ENCODE peak calls at places on chromosomes 7 and 10, in seven cellular contexts. N is pancreas, W is BE2C, J is neural progenitor cell, G is lower lobe of right lung, M is cardiac muscle cell, Q is AG04450. F is an unnamed sample. For H3K27me3, the result is how much of the 10 kb centered on the place peaks cover.

GRCh38 chr7:39621261-39621660 is 2.1 kb upstream of the RALA start:
- DNase-seq in W (no peak), Q (peak), G (no peak), J (no peak), N (no peak), M (no peak), F (peak)

GRCh38 chr7:54839538-54840213 is 80.7 kb upstream of the SEC61G start:
- DNase-seq in J (peak), G (peak), M (peak), W (peak), Q (no peak), N (peak), F (no peak)

GRCh38 chr10:73095479-73096021 is 1.1 kb downstream of the P4HA1 start:
- DNase-seq in J (peak), Q (peak), N (peak), M (peak), W (peak), G (peak), F (no peak)

GRCh38 chr10:73117976-73118743 is 7.9 kb downstream of the NUDT13 start:
- DNase-seq in J (no peak), Q (no peak), M (peak), G (no peak), N (no peak), W (no peak), F (no peak)

GRCh38 chr7:149823191-149823630 is 15.0 kb upstream of the ZNF862 start:
- DNase-seq in G (peak), J (no peak), M (no peak), Q (no peak), W (no peak), N (no peak), F (no peak)

GRCh38 chr10:2936816-2937215 is 130.5 kb upstream of the PFKP start:
- DNase-seq in W (no peak), G (no peak), M (peak), J (no peak), Q (no peak), N (no peak), F (no peak)

GRCh38 chr7:121328508-121329459 is at the start of gene WNT16:
- DNase-seq in M (no peak), N (no peak), Q (no peak), G (peak), J (peak), W (peak), F (no peak)

GRCh38 chr10:119541459-119542356 is 811 bp downstream of the RGS10 start:
- DNase-seq in M (peak), N (no peak), Q (no peak), W (no peak), J (no peak), G (peak), F (no peak)

GRCh38 chr7:38374507-38374906 is 101.1 kb upstream of the TARP start:
- DNase-seq in M (peak), G (no peak), N (no peak), Q (no peak), J (peak), W (peak), F (no peak)

GRCh38 chr10:17647316-17647715 is 3.4 kb downstream of the STAM start:
- DNase-seq in Q (no peak), W (no peak), M (peak), N (no peak), G (no peak), J (no peak), F (no peak)

GRCh38 chr7:68853254-68853653 is 745.0 kb upstream of the AUTS2 start:
- DNase-seq in Q (no peak), W (no peak), G (no peak), N (no peak), J (no peak), M (no peak), F (no peak)

GRCh38 chr7:35975851-35976454 is 175.1 kb downstream of the SEPTIN7 start:
- DNase-seq in N (peak), Q (peak), W (peak), J (peak), G (no peak), M (peak), F (no peak)

GRCh38 chr10:114749545-114749944 is 72.0 kb upstream of the FHIP2A start:
- DNase-seq in M (no peak), N (no peak), J (no peak), W (no peak), G (peak), Q (no peak), F (no peak)

GRCh38 chr10:77591238-77591880 is 46.2 kb downstream of the KCNMA1 start:
- DNase-seq in M (no peak), G (no peak), N (no peak), W (no peak), J (no peak), Q (no peak), F (no peak)

GRCh38 chr10:101766753-101767599 is 8.9 kb downstream of the FGF8 start:
- DNase-seq in W (no peak), G (no peak), M (no peak), Q (no peak), N (no peak), J (no peak), F (no peak)

GRCh38 chr10:45578384-45578946 is 94.1 kb downstream of the ZFAND4 start:
- DNase-seq in G (no peak), Q (no peak), W (no peak), J (no peak), M (no peak), N (no peak), F (no peak)

GRCh38 chr10:92957223-92958010 is 103.2 kb upstream of the CYP26C1 start:
- DNase-seq in W (no peak), G (no peak), J (no peak), Q (no peak), N (no peak), M (peak), F (no peak)

GRCh38 chr10:90817173-90817889 is 40.5 kb downstream of the HTR7 start:
- DNase-seq in W (no peak), N (no peak), M (peak), G (no peak), Q (no peak), J (no peak), F (no peak)

GRCh38 chr7:130143986-130144618 is 61.1 kb downstream of the TMEM209 start:
- DNase-seq in G (no peak), J (no peak), W (no peak), N (no peak), Q (no peak), M (no peak), F (no peak)

GRCh38 chr10:5198386-5198785 is 1.7 kb downstream of the AKR1C4 start:
- DNase-seq in J (no peak), N (no peak), Q (no peak), G (no peak), M (no peak), W (no peak), F (no peak)

GRCh38 chr10:670990-671389 is 18.5 kb downstream of the DIP2C start:
- DNase-seq in G (no peak), J (no peak), M (no peak), N (no peak), W (no peak), Q (no peak), F (no peak)

GRCh38 chr7:151524845-151525244 is 5.2 kb upstream of the RHEB start:
- DNase-seq in Q (no peak), M (no peak), N (no peak), J (no peak), G (no peak), W (no peak), F (no peak)

GRCh38 chr7:2116086-2116810 is 116.5 kb downstream of the MAD1L1 start:
- DNase-seq in M (peak), G (no peak), J (no peak), W (no peak), N (no peak), Q (no peak), F (no peak)

GRCh38 chr10:84826704-84827103 is 498.3 kb downstream of the CCSER2 start:
- DNase-seq in N (no peak), W (no peak), J (peak), G (no peak), Q (no peak), M (no peak), F (peak)

GRCh38 chr10:36086976-36087726 is 445.1 kb upstream of the FZD8 start:
- DNase-seq in J (no peak), N (no peak), Q (no peak), G (no peak), W (no peak), M (no peak), F (no peak)

GRCh38 chr7:29871787-29872398 is 65.6 kb downstream of the WIPF3 start:
- DNase-seq in W (no peak), M (peak), Q (no peak), N (no peak), J (no peak), G (no peak), F (peak)

GRCh38 chr10:81873231-81873931 is 1.6 kb upstream of the NRG3 start:
- DNase-seq in W (no peak), N (no peak), G (no peak), J (no peak), M (no peak), Q (no peak), F (no peak)

GRCh38 chr10:35336084-35336831 is at the start of gene CCNY:
- DNase-seq in G (peak), J (peak), W (peak), Q (no peak), N (peak), M (peak), F (no peak)

GRCh38 chr10:8051109-8051781 is 3.2 kb upstream of the GATA3 start:
- DNase-seq in W (no peak), J (peak), G (no peak), Q (no peak), N (no peak), M (no peak), F (no peak)

GRCh38 chr10:1434912-1435692 is 302.2 kb downstream of the ADARB2 start:
- DNase-seq in J (peak), G (no peak), W (no peak), N (no peak), M (no peak), Q (no peak), F (no peak)

GRCh38 chr10:123021517-123021916 is 12.7 kb downstream of the ACADSB start:
- DNase-seq in W (no peak), J (no peak), M (peak), G (no peak), Q (no peak), N (no peak), F (no peak)

GRCh38 chr10:126387041-126387908 is 1.0 kb downstream of the ADAM12 start:
- DNase-seq in Q (no peak), W (peak), J (peak), N (peak), M (peak), G (peak), F (peak)

GRCh38 chr7:97013555-97013954 is 8.2 kb downstream of the DLX6 start:
- DNase-seq in Q (no peak), M (no peak), G (no peak), N (no peak), J (no peak), W (no peak), F (no peak)
- H3K27me3 ChIP-seq in Q (half or more), M (half or more), G (half or more), N (under half), J (half or more), W (under half), F (under half)

GRCh38 chr10:23081891-23082290 is 13.5 kb upstream of the MSRB2 start:
- DNase-seq in N (no peak), Q (no peak), G (no peak), J (no peak), W (no peak), M (peak), F (no peak)
- TF ChIP-seq CTCF in N (no peak), Q (peak), G (peak), J (peak), W (peak), M (peak), F (no peak)

GRCh38 chr10:117925369-117925768 is 121.4 kb downstream of the RAB11FIP2 start:
- DNase-seq in N (no peak), M (no peak), Q (no peak), J (no peak), W (no peak), G (no peak), F (no peak)

GRCh38 chr10:117926491-117926890 is 120.2 kb downstream of the RAB11FIP2 start:
- DNase-seq in N (no peak), J (no peak), W (no peak), M (peak), Q (no peak), G (no peak), F (no peak)

GRCh38 chr10:117921421-117921820 is 125.3 kb downstream of the RAB11FIP2 start:
- DNase-seq in G (no peak), J (no peak), W (no peak), Q (no peak), N (no peak), M (no peak), F (no peak)

GRCh38 chr10:117924820-117925219 is 121.9 kb downstream of the RAB11FIP2 start:
- DNase-seq in G (no peak), J (no peak), M (no peak), W (no peak), Q (no peak), N (no peak), F (no peak)

GRCh38 chr10:117920956-117921355 is 125.8 kb downstream of the RAB11FIP2 start:
- DNase-seq in J (no peak), N (no peak), Q (no peak), G (no peak), W (no peak), M (no peak), F (no peak)
- H3K4me3 ChIP-seq in J (no peak), N (no peak), Q (no peak), G (no peak), W (no peak), M (no peak), F (no peak)

GRCh38 chr10:132059760-132060508 is 5.8 kb upstream of the JAKMIP3 start:
- DNase-seq in N (peak), J (no peak), W (no peak), Q (no peak), G (no peak), M (no peak), F (no peak)
- H3K27me3 ChIP-seq in N (under half), J (under half), W (under half), Q (under half), G (under half), M (under half), F (under half)

GRCh38 chr7:141244466-141244865 is 170.6 kb downstream of the TMEM178B start:
- DNase-seq in M (no peak), N (no peak), W (no peak), G (no peak), Q (no peak), J (no peak), F (no peak)

GRCh38 chr7:141242568-141242967 is 168.7 kb downstream of the TMEM178B start:
- DNase-seq in J (no peak), G (no peak), M (no peak), N (no peak), W (peak), Q (no peak), F (no peak)

GRCh38 chr7:141239661-141240060 is 165.8 kb downstream of the TMEM178B start:
- DNase-seq in Q (no peak), N (no peak), G (no peak), M (no peak), W (no peak), J (no peak), F (no peak)

GRCh38 chr7:141243368-141243767 is 169.5 kb downstream of the TMEM178B start:
- DNase-seq in W (no peak), Q (no peak), N (no peak), G (no peak), M (no peak), J (no peak), F (no peak)

GRCh38 chr7:141238546-141239218 is 164.8 kb downstream of the TMEM178B start:
- DNase-seq in Q (no peak), W (no peak), J (no peak), M (no peak), N (no peak), G (no peak), F (no peak)
- TF ChIP-seq CTCF in Q (no peak), W (no peak), J (no peak), M (no peak), N (no peak), G (no peak), F (no peak)

DNA sequence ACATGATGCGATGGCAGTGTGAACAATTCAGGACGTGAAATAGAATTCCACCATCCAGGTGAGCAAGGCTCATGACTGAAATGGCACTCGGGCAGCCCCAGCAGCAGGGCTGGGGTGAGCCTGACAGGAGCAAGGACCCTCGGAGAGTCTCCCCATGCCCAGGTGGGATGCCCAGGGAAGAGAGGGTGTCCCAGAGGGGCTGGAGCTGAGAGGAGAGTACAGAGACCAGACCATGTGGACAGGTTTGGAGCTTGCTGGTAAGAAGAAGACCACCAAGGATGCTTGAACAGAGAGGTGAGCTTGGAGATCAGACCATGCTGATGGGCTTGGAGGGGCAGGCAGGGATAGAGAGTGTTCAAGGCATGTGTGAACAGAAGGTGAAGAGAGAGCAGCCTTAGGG is 83.3 kb downstream of the RAMP3 start:
- DNase-seq in Q (no peak), G (no peak), J (no peak), N (no peak), M (no peak), W (no peak), F (no peak)
- H3K4me3 ChIP-seq in Q (no peak), G (no peak), J (no peak), N (no peak), M (no peak), W (no peak), F (no peak)

GRCh38 chr7:6531492-6532279 is 19.6 kb downstream of the GRID2IP start:
- DNase-seq in J (no peak), W (no peak), G (no peak), N (no peak), Q (no peak), M (no peak), F (no peak)

GRCh38 chr7:6536899-6537298 is 14.4 kb downstream of the GRID2IP start:
- DNase-seq in W (peak), M (peak), Q (no peak), G (no peak), J (peak), N (no peak), F (no peak)

GRCh38 chr7:6536262-6536770 is 14.9 kb downstream of the GRID2IP start:
- DNase-seq in W (no peak), J (peak), G (no peak), Q (no peak), M (peak), N (no peak), F (no peak)

GRCh38 chr7:6532516-6532915 is 18.7 kb downstream of the GRID2IP start:
- DNase-seq in N (no peak), W (no peak), G (no peak), Q (no peak), J (no peak), M (no peak), F (no peak)

GRCh38 chr7:6533893-6534804 is 17.1 kb downstream of the GRID2IP start:
- DNase-seq in Q (no peak), J (no peak), G (no peak), M (no peak), N (no peak), W (no peak), F (no peak)
- H3K27me3 ChIP-seq in Q (half or more), J (half or more), G (half or more), M (half or more), N (under half), W (under half), F (under half)

GRCh38 chr7:116236020-116236630 is 25.8 kb downstream of the TES start:
- DNase-seq in G (no peak), M (peak), W (peak), Q (no peak), N (peak), J (peak), F (no peak)
- TF ChIP-seq CTCF in G (peak), M (peak), W (peak), Q (peak), N (peak), J (peak), F (peak)